ENCODE peak calls at places on chromosomes 11 and 22, in ten cellular contexts. Y is astrocyte of the cerebellum, B is cardiac fibroblast, G is left cardiac atrium, R is A549, X is posterior cingulate gyrus, K is Daoy, F is ovary, Z is hepatic stellate cell, C is AML-193. T is an unnamed sample.

GRCh38 chr11:124301482-124301881 is 12.3 kb downstream of the OR8D1 start:
- DNase-seq in Y (no peak), B (peak), G (no peak), R (no peak), X (no peak), K (no peak), F (no peak), Z (no peak), C (no peak), T (no peak)

GRCh38 chr22:49951001-49951677 is 9.4 kb upstream of the PIM3 start:
- DNase-seq in Y (no peak), B (no peak), G (no peak), R (no peak), X (no peak), K (no peak), F (no peak), Z (no peak), C (no peak), T (no peak)

GRCh38 chr22:27238935-27239510 is 562.5 kb downstream of the MN1 start:
- DNase-seq in Y (peak), B (peak), G (peak), R (peak), X (no peak), K (peak), F (peak), Z (peak), C (no peak), T (peak)

GRCh38 chr11:68609761-68610160 is 74.6 kb upstream of the GAL start:
- DNase-seq in Y (no peak), B (no peak), G (no peak), R (no peak), X (no peak), K (no peak), F (no peak), Z (no peak), C (no peak), T (no peak)

GRCh38 chr22:38255697-38256096 is 17.1 kb downstream of the TMEM184B start:
- DNase-seq in Y (no peak), B (no peak), G (no peak), R (no peak), X (no peak), K (no peak), F (no peak), Z (no peak), C (no peak), T (no peak)

GRCh38 chr11:58494096-58494495 is 13.8 kb downstream of the OR5B21 start:
- DNase-seq in Y (no peak), B (peak), G (no peak), R (no peak), X (no peak), K (no peak), F (no peak), Z (no peak), C (no peak), T (no peak)

GRCh38 chr11:122113836-122114235 is 2.2 kb downstream of the BLID start:
- DNase-seq in Y (no peak), B (no peak), G (no peak), R (no peak), X (no peak), K (no peak), F (no peak), Z (no peak), C (no peak), T (no peak)

GRCh38 chr11:22666320-22666699 is at the start of gene GAS2:
- DNase-seq in Y (no peak), B (no peak), G (no peak), R (no peak), X (no peak), K (no peak), F (no peak), Z (no peak), C (no peak), T (peak)

GRCh38 chr11:47435687-47436086 is 9.4 kb upstream of the PSMC3 start:
- DNase-seq in Y (no peak), B (no peak), G (no peak), R (no peak), X (no peak), K (no peak), F (no peak), Z (no peak), C (no peak), T (no peak)

GRCh38 chr22:40055143-40055926 is 60.6 kb downstream of the FAM83F start:
- DNase-seq in Y (no peak), B (no peak), G (no peak), R (no peak), X (no peak), K (no peak), F (no peak), Z (no peak), C (no peak), T (no peak)

GRCh38 chr22:49211176-49211575 is 616.5 kb downstream of the BRD1 start:
- DNase-seq in Y (no peak), B (no peak), G (no peak), R (no peak), X (peak), K (no peak), F (peak), Z (no peak), C (no peak), T (no peak)

GRCh38 chr11:117816151-117816741 is 8.3 kb downstream of the FXYD2 start:
- DNase-seq in Y (no peak), B (peak), G (peak), R (peak), X (peak), K (peak), F (no peak), Z (peak), C (no peak), T (peak)

GRCh38 chr11:80958966-80959365 is 1518.1 kb upstream of the TENM4 start:
- DNase-seq in Y (no peak), B (peak), G (no peak), R (no peak), X (no peak), K (no peak), F (no peak), Z (no peak), C (no peak), T (no peak)

GRCh38 chr22:17754233-17754925 is 19.9 kb downstream of the BID start:
- DNase-seq in Y (no peak), B (no peak), G (no peak), R (peak), X (peak), K (no peak), F (peak), Z (no peak), C (peak), T (no peak)

GRCh38 chr11:73478737-73479347 is 102.6 kb downstream of the RELT start:
- DNase-seq in Y (no peak), B (peak), G (no peak), R (peak), X (no peak), K (peak), F (no peak), Z (peak), C (peak), T (peak)